ENCODE peak calls at places on chromosome 22, in eight cellular contexts. L is SK-N-SH, A is OCI-LY7, Q is GM23248, C is MM.1S, R is HCT116, M is GM23338, T is neural progenitor cell. K is an unnamed sample. For H3K36me3, the result is how much of the 10 kb centered on the place peaks cover.

GRCh38 chr22:31943976-31944699 is at the start of gene YWHAH:
- DNase-seq in Q (peak), T (peak), M (peak), C (peak), R (peak), L (peak), A (peak), K (peak)

GRCh38 chr22:22479999-22480532 is 28.5 kb downstream of the ZNF280B start:
- DNase-seq in L (no peak), R (no peak), M (no peak), A (no peak), C (no peak), T (no peak), Q (peak), K (no peak)

GRCh38 chr22:20904008-20904979 is 12.9 kb upstream of the CRKL start:
- DNase-seq in M (no peak), A (no peak), L (no peak), T (no peak), Q (peak), C (no peak), R (peak), K (peak)

GRCh38 chr22:35064664-35065063 is 1.3 kb upstream of the ISX start:
- DNase-seq in M (no peak), A (no peak), R (no peak), Q (no peak), C (peak), T (no peak), L (no peak), K (peak)

GRCh38 chr22:26889794-26890193 is 232.4 kb downstream of the MIAT start:
- DNase-seq in A (no peak), Q (peak), T (no peak), M (no peak), L (no peak), C (no peak), R (no peak), K (no peak)

GRCh38 chr22:37827056-37827455 is 3.9 kb downstream of the GALR3 start:
- DNase-seq in Q (no peak), A (no peak), M (no peak), C (no peak), T (no peak), R (no peak), L (no peak), K (no peak)

GRCh38 chr22:50326959-50327710 is at the start of gene DENND6B:
- DNase-seq in R (no peak), M (peak), T (peak), Q (peak), L (peak), C (peak), A (peak), K (peak)

GRCh38 chr22:37758698-37759097 is 49.0 kb upstream of the GCAT start:
- DNase-seq in A (no peak), M (no peak), L (no peak), T (no peak), R (no peak), C (no peak), Q (no peak), K (no peak)

GRCh38 chr22:23130697-23131096 is 11.1 kb downstream of the RSPH14 start:
- DNase-seq in C (no peak), L (no peak), M (no peak), R (no peak), Q (no peak), A (no peak), T (no peak), K (no peak)

GRCh38 chr22:37167981-37168647 is 18.4 kb upstream of the IL2RB start:
- DNase-seq in C (peak), A (no peak), L (no peak), R (no peak), M (no peak), T (no peak), Q (no peak), K (no peak)

GRCh38 chr22:38118182-38118581 is 7.7 kb upstream of the BAIAP2L2 start:
- DNase-seq in Q (no peak), A (no peak), L (no peak), C (no peak), M (no peak), T (no peak), R (no peak), K (no peak)

GRCh38 chr22:36287881-36288515 is 35.1 kb downstream of the APOL1 start:
- DNase-seq in L (no peak), Q (peak), A (no peak), R (no peak), T (no peak), M (no peak), C (no peak), K (no peak)

GRCh38 chr22:45163074-45163416 is 680 bp upstream of the NUP50 start:
- DNase-seq in C (peak), Q (peak), M (peak), T (peak), R (no peak), A (peak), L (peak), K (peak)

GRCh38 chr22:44147821-44148574 is 32.7 kb upstream of the PARVG start:
- DNase-seq in M (peak), T (peak), A (no peak), R (no peak), C (no peak), Q (peak), L (no peak), K (peak)

GRCh38 chr22:22235564-22235963 is 9.0 kb upstream of the VPREB1 start:
- DNase-seq in Q (peak), C (peak), T (peak), R (no peak), L (peak), M (peak), A (peak), K (peak)

GRCh38 chr22:50314455-50315288 is 7.2 kb upstream of the PLXNB2 start:
- DNase-seq in Q (no peak), R (no peak), L (peak), M (peak), A (peak), C (peak), T (no peak), K (peak)

GRCh38 chr22:19085233-19086043 is 36.8 kb downstream of the DGCR2 start:
- DNase-seq in R (no peak), A (peak), L (peak), T (no peak), M (peak), C (peak), Q (peak), K (peak)

GRCh38 chr22:17734197-17734596 is 40.1 kb downstream of the BID start:
- DNase-seq in R (no peak), M (no peak), A (no peak), T (no peak), L (no peak), Q (peak), C (no peak), K (no peak)

GRCh38 chr22:47041201-47042115 is 279.0 kb downstream of the TBC1D22A start:
- DNase-seq in T (no peak), A (no peak), R (no peak), Q (no peak), L (no peak), M (no peak), C (no peak), K (no peak)

GRCh38 chr22:24471570-24471969 is 23.6 kb upstream of the UPB1 start:
- DNase-seq in Q (no peak), T (no peak), C (no peak), A (no peak), R (no peak), L (no peak), M (no peak), K (no peak)

GRCh38 chr22:17104336-17104935 is 16.7 kb downstream of the TMEM121B start:
- DNase-seq in T (no peak), L (no peak), Q (no peak), M (no peak), C (no peak), R (no peak), A (no peak), K (no peak)

DNA sequence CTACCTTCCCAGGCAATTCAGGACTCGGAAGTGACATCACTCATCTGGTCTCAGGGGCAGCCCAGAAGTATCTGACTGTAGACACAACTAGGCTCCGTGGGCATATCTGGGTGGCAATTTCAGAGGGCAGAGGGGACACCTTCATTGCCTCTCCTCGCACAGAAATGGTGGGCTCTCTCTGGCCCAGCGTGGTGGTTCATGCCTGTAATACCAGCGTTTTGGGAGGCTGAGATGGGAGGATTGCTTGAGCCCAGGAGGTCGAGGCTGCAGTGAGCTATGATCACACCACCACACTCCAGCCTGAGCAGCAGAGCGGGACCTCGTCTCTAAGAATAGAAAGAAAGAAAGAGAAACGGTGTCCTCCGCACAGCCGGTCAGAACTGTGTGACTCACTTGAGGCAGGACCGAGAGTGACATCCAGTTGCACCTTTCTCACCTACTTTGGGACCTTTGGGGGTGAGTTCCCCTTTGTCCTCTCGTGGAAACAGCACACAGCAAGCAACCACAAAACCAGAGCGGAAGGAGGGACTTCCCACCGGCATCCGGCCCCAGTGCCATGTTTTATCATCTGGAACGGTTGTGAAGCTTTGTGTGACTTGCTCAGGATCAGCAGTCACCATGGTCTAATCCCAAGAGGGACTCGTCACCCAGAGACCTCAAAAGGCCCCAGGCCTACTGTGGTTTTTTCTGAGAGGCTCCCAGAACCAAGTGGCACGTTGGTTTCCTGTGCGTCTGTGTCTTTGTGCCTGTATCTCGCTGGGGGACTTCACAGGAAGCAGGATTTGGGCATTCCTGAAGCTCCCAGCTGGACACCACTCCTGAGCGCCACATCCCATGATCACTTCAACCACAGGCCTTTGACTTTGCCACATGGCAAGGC is 38.4 kb upstream of the EMID1 start:
- DNase-seq in A (peak), T (no peak), M (no peak), R (no peak), L (no peak), C (peak), Q (no peak), K (no peak)
- TF ChIP-seq EZH2phosphoT487 in A (no peak), T (no peak), M (no peak), R (no peak), L (no peak), C (no peak), Q (no peak), K (no peak)

GRCh38 chr22:42814215-42814614 is 42.9 kb downstream of the ARFGAP3 start:
- DNase-seq in Q (no peak), T (no peak), R (no peak), L (no peak), A (no peak), M (no peak), C (no peak), K (no peak)

GRCh38 chr22:42813501-42813900 is 43.6 kb downstream of the ARFGAP3 start:
- DNase-seq in R (no peak), L (no peak), M (no peak), T (no peak), C (no peak), A (no peak), Q (peak), K (no peak)

GRCh38 chr22:42817556-42817955 is 39.5 kb downstream of the ARFGAP3 start:
- DNase-seq in L (no peak), R (no peak), A (no peak), C (no peak), Q (peak), T (no peak), M (no peak), K (no peak)

GRCh38 chr22:42814616-42815015 is 42.5 kb downstream of the ARFGAP3 start:
- DNase-seq in R (no peak), C (no peak), Q (no peak), T (no peak), L (no peak), A (no peak), M (no peak), K (no peak)

DNA sequence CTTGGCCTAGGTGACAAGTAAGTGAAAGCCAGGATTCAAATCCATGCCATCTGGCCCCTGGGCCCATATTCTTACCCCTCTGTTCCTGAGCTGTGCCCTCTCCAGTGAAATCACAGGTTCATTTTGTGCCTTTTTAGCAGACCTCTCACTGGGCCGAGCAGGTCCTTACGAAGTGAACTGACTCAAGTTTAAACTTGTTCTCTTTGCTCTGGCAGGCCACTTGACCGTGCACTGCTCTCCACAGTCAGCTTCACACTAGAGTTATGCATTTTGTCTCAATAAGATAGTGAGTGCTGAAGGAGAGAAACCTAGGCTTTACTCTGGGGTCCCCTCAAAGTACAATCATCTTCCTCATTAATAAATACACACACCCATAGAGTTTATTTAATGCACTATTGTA is 40.7 kb downstream of the ARFGAP3 start:
- DNase-seq in C (no peak), A (no peak), T (no peak), Q (no peak), R (no peak), L (no peak), M (no peak), K (no peak)
- H3K36me3 ChIP-seq in C (under half), A (under half), T (under half), Q (under half), R (under half), L (under half), M (under half), K (under half)

GRCh38 chr22:43129426-43130425 is 13.5 kb downstream of the MCAT start:
- DNase-seq in M (no peak), L (no peak), Q (no peak), A (no peak), T (no peak), R (no peak), C (no peak), K (no peak)

GRCh38 chr22:43126506-43127165 is 16.1 kb downstream of the BIK start:
- DNase-seq in M (no peak), T (no peak), A (no peak), Q (peak), L (peak), C (no peak), R (peak), K (peak)

GRCh38 chr22:43128116-43128515 is 15.1 kb downstream of the MCAT start:
- DNase-seq in A (peak), Q (no peak), M (no peak), T (no peak), R (no peak), L (no peak), C (no peak), K (no peak)

GRCh38 chr22:43127166-43127908 is 15.9 kb downstream of the MCAT start:
- DNase-seq in T (no peak), M (no peak), L (no peak), C (no peak), R (peak), Q (no peak), A (no peak), K (peak)

GRCh38 chr22:43128928-43129424 is 14.2 kb downstream of the MCAT start:
- DNase-seq in M (peak), C (peak), A (peak), L (no peak), R (no peak), Q (no peak), T (no peak), K (peak)
- TF ChIP-seq EZH2phosphoT487 in M (no peak), C (no peak), A (no peak), L (no peak), R (no peak), Q (no peak), T (no peak), K (no peak)

GRCh38 chr22:41356430-41357028 is 25.2 kb upstream of the TEF start:
- DNase-seq in C (no peak), R (no peak), T (no peak), A (no peak), L (no peak), Q (no peak), M (no peak), K (no peak)

GRCh38 chr22:41355895-41356294 is 25.8 kb upstream of the TEF start:
- DNase-seq in M (no peak), R (no peak), A (no peak), L (no peak), Q (no peak), T (no peak), C (no peak), K (no peak)

GRCh38 chr22:41359376-41359775 is 22.4 kb upstream of the TEF start:
- DNase-seq in R (no peak), C (no peak), M (no peak), Q (no peak), L (no peak), A (no peak), T (no peak), K (no peak)

GRCh38 chr22:41358927-41359326 is 22.8 kb upstream of the TEF start:
- DNase-seq in Q (no peak), T (no peak), A (no peak), M (peak), L (no peak), C (no peak), R (no peak), K (no peak)

DNA sequence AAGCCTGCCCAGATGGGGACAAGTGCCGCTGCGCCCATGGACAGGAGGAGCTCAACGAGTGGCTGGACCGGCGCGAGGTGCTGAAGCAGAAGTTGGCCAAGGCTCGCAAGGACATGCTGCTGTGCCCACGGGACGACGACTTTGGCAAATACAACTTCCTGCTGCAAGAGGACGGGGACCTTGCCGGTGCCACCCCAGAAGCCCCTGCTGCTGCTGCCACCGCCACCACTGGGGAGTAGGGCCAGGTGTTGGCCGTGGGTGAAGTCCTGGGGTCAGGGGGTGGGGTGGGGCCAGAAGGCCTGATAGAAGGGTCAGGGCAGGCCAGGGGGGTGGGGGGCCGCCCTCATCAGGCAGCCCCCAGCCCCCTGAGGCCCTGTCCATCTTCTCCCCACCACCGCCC is 24.6 kb upstream of the TEF start:
- DNase-seq in C (no peak), M (no peak), T (no peak), Q (no peak), A (no peak), L (no peak), R (no peak), K (no peak)
- H3K36me3 ChIP-seq in C (under half), M (under half), T (under half), Q (under half), A (under half), L (under half), R (under half), K (under half)

K was measured in hepatocyte.